ENCODE peak calls at places on chromosomes 5 and 9, in five cellular contexts. One of them, this sample, is unnamed.

GRCh38 chr5:65172486-65173129 is 309.1 kb downstream of the ADAMTS6 start:
- DNase-seq in colonic mucosa: no peak
- DNase-seq in stomach: no peak
- DNase-seq in cardiac fibroblast: peak
- DNase-seq in foreskin fibroblast: peak
- DNase-seq in this sample: peak

GRCh38 chr5:125190232-125191051 is 444.0 kb upstream of the ZNF608 start:
- DNase-seq in colonic mucosa: no peak
- DNase-seq in cardiac fibroblast: no peak
- DNase-seq in stomach: no peak
- DNase-seq in foreskin fibroblast: peak
- DNase-seq in this sample: no peak

GRCh38 chr5:179923422-179923821 is 15.7 kb upstream of the TBC1D9B start:
- DNase-seq in foreskin fibroblast: no peak
- DNase-seq in stomach: no peak
- DNase-seq in cardiac fibroblast: no peak
- DNase-seq in colonic mucosa: no peak
- DNase-seq in this sample: no peak

GRCh38 chr9:19999491-20000057 is 210.7 kb upstream of the SLC24A2 start:
- DNase-seq in cardiac fibroblast: peak
- DNase-seq in stomach: no peak
- DNase-seq in foreskin fibroblast: peak
- DNase-seq in colonic mucosa: no peak
- DNase-seq in this sample: peak

GRCh38 chr5:140253985-140254384 is 48.9 kb downstream of the PFDN1 start:
- DNase-seq in colonic mucosa: peak
- DNase-seq in stomach: peak
- DNase-seq in foreskin fibroblast: peak
- DNase-seq in cardiac fibroblast: no peak
- DNase-seq in this sample: peak

GRCh38 chr9:122468735-122469134 is 9.0 kb downstream of the OR1J1 start:
- DNase-seq in cardiac fibroblast: peak
- DNase-seq in foreskin fibroblast: peak
- DNase-seq in colonic mucosa: no peak
- DNase-seq in stomach: no peak
- DNase-seq in this sample: peak

GRCh38 chr5:75532190-75532589 is 20.5 kb downstream of the POLK start:
- DNase-seq in foreskin fibroblast: no peak
- DNase-seq in stomach: no peak
- DNase-seq in cardiac fibroblast: no peak
- DNase-seq in colonic mucosa: no peak
- DNase-seq in this sample: no peak

GRCh38 chr9:20228096-20228495 is 394.2 kb downstream of the MLLT3 start:
- DNase-seq in foreskin fibroblast: no peak
- DNase-seq in stomach: no peak
- DNase-seq in cardiac fibroblast: no peak
- DNase-seq in colonic mucosa: no peak
- DNase-seq in this sample: no peak

GRCh38 chr9:72592501-72593403 is 71.3 kb downstream of the TMC1 start:
- DNase-seq in stomach: no peak
- DNase-seq in foreskin fibroblast: peak
- DNase-seq in colonic mucosa: peak
- DNase-seq in cardiac fibroblast: peak
- DNase-seq in this sample: peak

DNA sequence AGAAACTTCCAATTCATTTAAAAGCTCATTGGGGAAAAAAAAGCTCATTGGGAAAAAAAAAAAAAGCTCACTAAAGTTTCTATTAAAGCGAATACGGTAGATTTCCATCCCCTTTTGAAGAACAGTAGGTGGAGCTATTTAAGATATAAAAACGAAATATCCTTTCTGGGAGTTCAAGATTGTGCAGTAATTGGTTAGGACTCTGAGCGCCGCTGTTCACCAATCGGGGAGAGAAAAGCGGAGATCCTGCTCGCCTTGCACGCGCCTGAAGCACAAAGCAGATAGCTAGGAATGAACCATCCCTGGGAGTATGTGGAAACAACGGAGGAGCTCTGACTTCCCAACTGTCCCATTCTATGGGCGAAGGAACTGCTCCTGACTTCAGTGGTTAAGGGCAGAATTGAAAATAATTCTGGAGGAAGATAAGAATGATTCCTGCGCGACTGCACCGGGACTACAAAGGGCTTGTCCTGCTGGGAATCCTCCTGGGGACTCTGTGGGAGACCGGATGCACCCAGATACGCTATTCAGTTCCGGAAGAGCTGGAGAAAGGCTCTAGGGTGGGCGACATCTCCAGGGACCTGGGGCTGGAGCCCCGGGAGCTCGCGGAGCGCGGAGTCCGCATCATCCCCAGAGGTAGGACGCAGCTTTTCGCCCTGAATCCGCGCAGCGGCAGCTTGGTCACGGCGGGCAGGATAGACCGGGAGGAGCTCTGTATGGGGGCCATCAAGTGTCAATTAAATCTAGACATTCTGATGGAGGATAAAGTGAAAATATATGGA is at the start of gene PCDHGA12:
- DNase-seq in colonic mucosa: no peak
- DNase-seq in stomach: no peak
- DNase-seq in foreskin fibroblast: peak
- DNase-seq in cardiac fibroblast: peak
- DNase-seq in this sample: peak
- TF ChIP-seq CTCF in colonic mucosa: no peak
- TF ChIP-seq CTCF in stomach: no peak
- TF ChIP-seq CTCF in foreskin fibroblast: peak
- TF ChIP-seq CTCF in cardiac fibroblast: peak
- TF ChIP-seq CTCF in this sample: peak

GRCh38 chr5:68669864-68670263 is 423.9 kb upstream of the SLC30A5 start:
- DNase-seq in foreskin fibroblast: no peak
- DNase-seq in colonic mucosa: no peak
- DNase-seq in cardiac fibroblast: no peak
- DNase-seq in stomach: no peak
- DNase-seq in this sample: no peak

DNA sequence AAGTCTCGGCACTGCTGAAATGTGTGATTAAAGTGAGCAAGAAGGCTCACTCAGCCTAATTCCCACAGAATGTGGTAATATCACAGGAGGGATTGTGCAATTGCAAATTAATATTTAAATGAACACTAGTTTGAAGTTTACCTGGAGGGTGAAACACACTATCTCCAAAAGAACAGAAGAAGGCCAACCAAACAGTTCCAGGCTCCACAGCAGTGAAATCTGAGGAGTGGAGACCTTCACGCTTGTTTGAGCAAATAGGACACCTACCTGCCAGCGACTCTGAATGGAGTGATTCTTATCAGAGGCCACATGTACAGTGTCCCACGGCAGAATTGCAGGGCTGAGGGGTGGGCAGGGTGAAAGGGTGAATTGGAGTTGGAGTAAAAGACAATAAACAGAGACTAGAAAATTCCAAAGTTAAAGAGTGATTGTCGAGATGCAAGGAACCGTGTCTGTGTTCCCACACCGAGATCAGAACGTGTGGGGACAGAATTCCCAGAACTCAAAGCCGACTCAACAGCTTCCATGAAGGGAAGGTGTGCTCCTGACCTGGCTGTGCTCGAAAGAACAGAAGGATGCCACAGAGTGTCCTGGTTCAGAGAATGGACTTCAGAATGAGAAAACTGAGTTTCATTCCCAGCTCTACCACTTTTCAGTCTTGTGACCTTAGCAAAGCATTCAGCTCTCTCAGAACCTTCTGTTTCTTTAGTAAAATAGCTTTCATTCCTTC is 420.2 kb upstream of the SLC30A5 start:
- DNase-seq in foreskin fibroblast: peak
- DNase-seq in cardiac fibroblast: no peak
- DNase-seq in stomach: no peak
- DNase-seq in colonic mucosa: no peak
- DNase-seq in this sample: no peak
- H3K4me3 ChIP-seq in foreskin fibroblast: no peak
- H3K4me3 ChIP-seq in cardiac fibroblast: no peak
- H3K4me3 ChIP-seq in stomach: no peak
- H3K4me3 ChIP-seq in colonic mucosa: no peak
- H3K4me3 ChIP-seq in this sample: no peak

GRCh38 chr5:9387879-9388278 is 158.0 kb downstream of the SEMA5A start:
- DNase-seq in cardiac fibroblast: no peak
- DNase-seq in foreskin fibroblast: peak
- DNase-seq in stomach: no peak
- DNase-seq in colonic mucosa: no peak
- DNase-seq in this sample: no peak
- TF ChIP-seq CTCF in cardiac fibroblast: no peak
- TF ChIP-seq CTCF in foreskin fibroblast: no peak
- TF ChIP-seq CTCF in stomach: no peak
- TF ChIP-seq CTCF in colonic mucosa: no peak
- TF ChIP-seq CTCF in this sample: no peak

GRCh38 chr9:126481862-126482261 is 131.9 kb upstream of the LMX1B start:
- DNase-seq in stomach: no peak
- DNase-seq in cardiac fibroblast: no peak
- DNase-seq in colonic mucosa: no peak
- DNase-seq in foreskin fibroblast: no peak
- DNase-seq in this sample: no peak
- H3K4me3 ChIP-seq in stomach: no peak
- H3K4me3 ChIP-seq in cardiac fibroblast: no peak
- H3K4me3 ChIP-seq in colonic mucosa: no peak
- H3K4me3 ChIP-seq in foreskin fibroblast: no peak
- H3K4me3 ChIP-seq in this sample: no peak

This sample was measured in AG10803.